ENCODE peak calls at places on chromosomes 16 and 17, in four cellular contexts. G is effector memory CD4-positive, alpha-beta T cell; N is stomach; R is dorsolateral prefrontal cortex. S is an unnamed sample.

GRCh38 chr17:17822189-17822978 is 14.4 kb downstream of the SREBF1 start:
- DNase-seq in G (no peak), N (peak; percentile 68), R (peak; percentile 93), S (peak; percentile 78)

GRCh38 chr17:80345321-80345720 is 69.6 kb upstream of the ENDOV start:
- DNase-seq in G (no peak), N (no peak), R (no peak), S (no peak)

GRCh38 chr17:78581304-78581703 is 4.1 kb upstream of the DNAH17 start:
- DNase-seq in G (no peak), N (no peak), R (no peak), S (no peak)

GRCh38 chr17:8072727-8073461 is 14.6 kb downstream of the ALOX12B start:
- DNase-seq in G (no peak), N (no peak), R (no peak), S (no peak)

GRCh38 chr17:31687505-31688126 is 171.4 kb downstream of the COPRS start:
- DNase-seq in G (no peak), N (no peak), R (no peak), S (no peak)

GRCh38 chr17:65514541-65514940 is 46.9 kb downstream of the AXIN2 start:
- DNase-seq in G (no peak), N (no peak), R (no peak), S (no peak)

GRCh38 chr16:56102159-56102798 is 89.0 kb upstream of the GNAO1 start:
- DNase-seq in G (no peak), N (no peak), R (no peak), S (peak; percentile 55)

GRCh38 chr17:15157051-15157450 is 108.1 kb downstream of the PMP22 start:
- DNase-seq in G (no peak), N (no peak), R (no peak), S (no peak)

GRCh38 chr17:2011421-2012371 is 13.4 kb downstream of the RTN4RL1 start:
- DNase-seq in G (no peak), N (peak; percentile 73), R (no peak), S (no peak)

GRCh38 chr17:38729368-38729885 is 714 bp upstream of the CISD3 start:
- DNase-seq in G (no peak), N (no peak), R (no peak), S (no peak)

GRCh38 chr16:3035972-3036725 is 595 bp downstream of the BICDL2 start:
- DNase-seq in G (no peak), N (peak; percentile 79), R (no peak), S (no peak)
- H3K27ac ChIP-seq in G (no peak overlapping the region), N (peak overlapping the region; percentile 84), R (no peak overlapping the region), S (no peak overlapping the region)

GRCh38 chr17:58246104-58246740 is 7.8 kb downstream of the LPO start:
- DNase-seq in G (no peak), N (no peak), R (no peak), S (no peak)
- H3K27ac ChIP-seq in G (no peak overlapping the region), N (no peak overlapping the region), R (no peak overlapping the region), S (no peak overlapping the region)

DNA sequence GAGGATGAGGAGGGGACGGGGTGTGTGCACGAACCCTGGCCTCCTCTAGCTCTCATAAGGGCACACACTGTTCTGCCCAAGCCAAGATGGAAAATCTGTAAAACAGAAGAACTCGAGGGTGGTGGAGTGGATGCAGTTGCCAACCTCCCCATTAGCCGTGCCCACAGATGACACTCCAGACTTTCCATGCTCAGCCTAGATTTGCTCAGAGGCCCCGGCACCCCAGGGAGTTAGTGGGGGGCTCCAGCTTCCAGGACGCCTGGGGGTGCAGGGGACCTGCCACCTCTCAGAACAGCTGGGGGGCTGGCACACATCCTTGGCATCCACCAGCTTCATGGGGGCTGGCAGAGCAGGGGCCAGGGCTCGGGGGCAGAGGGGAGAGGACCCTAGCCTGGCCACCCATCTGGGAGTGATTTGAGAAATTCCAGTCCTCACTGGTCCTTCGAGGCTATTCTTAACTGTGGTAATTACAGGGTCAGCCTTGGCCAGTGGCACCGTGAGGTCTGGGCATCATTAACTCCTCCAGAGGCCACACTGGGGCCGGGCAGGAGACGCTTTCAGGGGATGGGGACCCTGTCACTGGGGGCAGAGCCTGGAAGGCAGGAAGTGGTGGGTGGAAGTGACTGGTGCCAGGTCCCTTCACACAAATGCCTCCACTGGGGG is 14.3 kb downstream of the VASN start:
- DNase-seq in G (no peak), N (no peak), R (no peak), S (no peak)
- H3K27ac ChIP-seq in G (no peak overlapping the region), N (no peak overlapping the region), R (peak overlapping the region; percentile 69), S (peak overlapping the region; percentile 30)

GRCh38 chr16:9363520-9363919 is 272.1 kb downstream of the HAPSTR1 start:
- DNase-seq in G (no peak), N (no peak), R (no peak), S (no peak)

GRCh38 chr16:9364721-9365693 is 273.6 kb downstream of the HAPSTR1 start:
- DNase-seq in G (no peak), N (no peak), R (peak; percentile 89), S (peak; percentile 64)

GRCh38 chr16:9362050-9362449 is 270.6 kb downstream of the HAPSTR1 start:
- DNase-seq in G (no peak), N (no peak), R (no peak), S (no peak)

GRCh38 chr16:9370071-9370491 is 278.6 kb downstream of the HAPSTR1 start:
- DNase-seq in G (no peak), N (no peak), R (no peak), S (no peak)

GRCh38 chr16:9366048-9366969 is 274.9 kb downstream of the HAPSTR1 start:
- DNase-seq in G (no peak), N (no peak), R (no peak), S (no peak)
- H3K27ac ChIP-seq in G (no peak overlapping the region), N (no peak overlapping the region), R (peak overlapping the region; percentile 84), S (peak overlapping the region; percentile 84)

S was measured in substantia nigra.